ENCODE peak calls at places on chromosome 9, in five cellular contexts. P is GM23248, N is K562, Q is GM12878, U is hepatocyte. Y is an unnamed sample.

GRCh38 chr9:135243201-135244190 is 156.0 kb downstream of the OLFM1 start:
- DNase-seq in P (no peak), N (no peak), Q (no peak), U (no peak), Y (no peak)

GRCh38 chr9:108620767-108621166 is 235.0 kb downstream of the ACTL7B start:
- DNase-seq in P (peak; percentile 43), N (no peak), Q (no peak), U (no peak), Y (no peak)

GRCh38 chr9:34463098-34463900 is 4.7 kb downstream of the DNAI1 start:
- DNase-seq in P (peak; percentile 93), N (peak; percentile 19), Q (no peak), U (no peak), Y (peak; percentile 75)

GRCh38 chr9:138050472-138051330 is 173.1 kb downstream of the CACNA1B start:
- DNase-seq in P (no peak), N (no peak), Q (no peak), U (no peak), Y (no peak)

GRCh38 chr9:126985870-126986498 is 71.4 kb downstream of the RALGPS1 start:
- DNase-seq in P (peak; percentile 74), N (peak; percentile 22), Q (peak; percentile 92), U (peak; percentile 35), Y (peak; percentile 98)

GRCh38 chr9:18233311-18233710 is 240.6 kb upstream of the ADAMTSL1 start:
- DNase-seq in P (no peak), N (no peak), Q (no peak), U (no peak), Y (no peak)

GRCh38 chr9:69180670-69181069 is 6.6 kb downstream of the TJP2 start:
- DNase-seq in P (peak; percentile 96), N (peak; percentile 87), Q (no peak), U (peak; percentile 76), Y (peak; percentile 99)

GRCh38 chr9:129416831-129417604 is 203.9 kb downstream of the C9orf50 start:
- DNase-seq in P (no peak), N (no peak), Q (no peak), U (no peak), Y (no peak)

GRCh38 chr9:135718616-135719015 is 16.6 kb downstream of the KCNT1 start:
- DNase-seq in P (peak; percentile 58), N (no peak), Q (no peak), U (no peak), Y (no peak)

GRCh38 chr9:131762356-131762932 is 22.6 kb upstream of the RAPGEF1 start:
- DNase-seq in P (peak; percentile 86), N (peak; percentile 77), Q (no peak), U (peak; percentile 90), Y (no peak)

GRCh38 chr9:72952914-72953313 is at the start of gene ALDH1A1:
- DNase-seq in P (no peak), N (peak; percentile 36), Q (no peak), U (peak; percentile 50), Y (no peak)

GRCh38 chr9:108468364-108468763 is 387.4 kb downstream of the ACTL7B start:
- DNase-seq in P (peak; percentile 66), N (peak; percentile 67), Q (no peak), U (no peak), Y (peak; percentile 30)

GRCh38 chr9:129331772-129332512 is 153.9 kb upstream of the IER5L start:
- DNase-seq in P (no peak), N (no peak), Q (no peak), U (no peak), Y (no peak)

GRCh38 chr9:86408121-86408520 is 53.9 kb upstream of the TUT7 start:
- DNase-seq in P (peak; percentile 43), N (no peak), Q (no peak), U (no peak), Y (no peak)

GRCh38 chr9:112711050-112711689 is 6.7 kb downstream of the INIP start:
- DNase-seq in P (peak; percentile 80), N (peak; percentile 42), Q (no peak), U (peak; percentile 59), Y (peak; percentile 9)

GRCh38 chr9:78788101-78788500 is 491.2 kb downstream of the PSAT1 start:
- DNase-seq in P (peak; percentile 61), N (no peak), Q (no peak), U (no peak), Y (no peak)

GRCh38 chr9:85667374-85667773 is 74.4 kb downstream of the AGTPBP1 start:
- DNase-seq in P (no peak), N (no peak), Q (no peak), U (no peak), Y (no peak)

DNA sequence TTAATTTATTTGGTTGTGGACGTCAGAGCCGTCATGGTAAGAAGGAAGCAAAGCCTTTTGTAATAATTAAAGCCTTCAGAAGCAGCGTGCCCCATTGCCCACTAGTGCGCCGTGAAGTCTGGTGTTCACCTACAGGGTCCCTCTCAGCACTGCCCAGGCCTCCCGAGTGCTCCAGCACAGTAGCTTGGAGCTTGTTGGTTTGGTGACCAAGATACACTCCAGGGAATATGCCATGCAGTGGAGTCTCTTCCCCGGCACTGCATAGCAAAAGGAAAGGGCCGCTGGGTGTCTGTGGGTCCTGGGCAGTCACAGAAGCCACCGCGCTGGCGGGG is 478 bp upstream of the SYK start:
- DNase-seq in P (no peak), N (peak; percentile 15), Q (no peak), U (no peak), Y (no peak)
- H3K4me3 ChIP-seq in P (no peak overlapping the region), N (peak overlapping the region; percentile 51), Q (peak overlapping the region; percentile 81), U (peak overlapping the region; percentile 48), Y (peak overlapping the region; percentile 91)

DNA sequence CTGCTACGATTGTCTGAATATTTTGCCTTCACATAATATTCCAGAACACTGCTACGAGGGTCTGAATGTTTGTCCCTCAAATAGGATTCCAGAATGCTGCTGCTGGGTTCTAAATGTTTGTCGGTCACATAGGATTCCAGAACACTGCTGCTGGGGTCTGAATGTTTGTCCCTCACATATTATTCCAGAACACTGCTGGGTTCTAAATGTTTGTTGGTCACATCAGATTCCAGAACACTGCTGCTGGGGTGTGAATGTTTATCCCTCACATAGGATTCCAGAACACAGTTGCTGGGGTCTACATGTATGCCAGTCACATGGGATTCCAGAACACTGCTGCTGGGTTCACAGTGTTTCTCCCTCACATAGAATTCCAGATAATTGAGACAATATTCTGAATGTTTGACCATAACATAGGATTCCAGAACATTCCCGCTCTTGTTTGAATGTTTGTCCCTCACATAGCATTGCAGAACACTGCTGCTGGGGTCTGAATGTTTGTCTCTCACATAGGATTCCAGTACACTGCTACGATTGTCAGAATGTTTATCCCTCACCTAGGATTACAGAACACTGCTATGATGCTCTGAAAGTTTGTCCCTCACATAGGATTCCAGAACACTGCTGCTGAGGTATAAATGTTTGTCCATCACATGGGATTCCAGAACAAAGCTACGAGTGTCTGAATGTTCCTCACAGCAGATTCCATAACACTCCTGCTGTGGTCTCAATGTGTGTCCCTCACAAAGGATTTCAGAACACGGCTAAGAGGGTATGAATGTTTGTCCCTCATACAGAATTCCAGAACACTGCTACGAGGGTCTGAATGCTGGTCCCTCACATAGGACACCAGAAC is 201.8 kb downstream of the FOXD4L6 start:
- DNase-seq in P (no peak), N (no peak), Q (no peak), U (no peak), Y (no peak)
- H3K9me3 ChIP-seq in P (no peaks in the 10 kb centered on the region), N (peaks cover 12% of the 10 kb centered on the region), Q (peaks cover 9% of the 10 kb centered on the region), U (peaks cover 51% of the 10 kb centered on the region), Y (no peaks in the 10 kb centered on the region)

GRCh38 chr9:36985061-36985768 is 48.9 kb downstream of the PAX5 start:
- DNase-seq in P (no peak), N (no peak), Q (no peak), U (no peak), Y (no peak)
- TF ChIP-seq EZH2 in P (no peak), N (no peak), Q (no peak), U (peak; percentile 34), Y (no peak)

GRCh38 chr9:88992556-88992955 is 1.3 kb downstream of the S1PR3 start:
- DNase-seq in P (peak; percentile 49), N (no peak), Q (no peak), U (no peak), Y (no peak)

GRCh38 chr9:88995205-88995604 is 3.9 kb downstream of the S1PR3 start:
- DNase-seq in P (no peak), N (no peak), Q (no peak), U (no peak), Y (no peak)

GRCh38 chr9:88993871-88994819 is 2.9 kb downstream of the S1PR3 start:
- DNase-seq in P (peak; percentile 6), N (no peak), Q (no peak), U (no peak), Y (no peak)

GRCh38 chr9:88994820-88995180 is 3.5 kb downstream of the S1PR3 start:
- DNase-seq in P (peak; percentile 85), N (no peak), Q (no peak), U (no peak), Y (no peak)

DNA sequence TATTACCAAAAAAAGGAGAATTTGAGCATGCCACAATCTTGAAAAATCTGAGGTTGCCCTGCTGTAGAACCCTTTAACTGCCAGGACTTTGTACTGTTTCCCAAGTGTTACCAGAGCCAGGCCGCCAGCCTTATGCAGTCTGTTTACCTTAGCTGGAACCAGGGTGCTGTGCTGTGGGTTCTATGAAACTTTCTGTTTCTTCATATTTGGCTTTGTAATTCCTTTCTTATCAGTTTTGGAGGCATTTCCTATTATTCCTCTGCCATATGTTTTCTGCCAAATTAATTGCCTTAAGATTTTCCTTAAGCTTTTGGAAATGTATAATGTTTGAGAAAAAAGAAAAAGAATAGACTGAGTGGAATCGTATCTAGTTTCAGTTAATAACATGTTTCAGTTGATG is 2.1 kb downstream of the S1PR3 start:
- DNase-seq in P (no peak), N (no peak), Q (no peak), U (peak; percentile 53), Y (no peak)
- H3K4me3 ChIP-seq in P (peak overlapping the region; percentile 84), N (no peak overlapping the region), Q (no peak overlapping the region), U (peak overlapping the region; percentile 77), Y (no peak overlapping the region)

DNA sequence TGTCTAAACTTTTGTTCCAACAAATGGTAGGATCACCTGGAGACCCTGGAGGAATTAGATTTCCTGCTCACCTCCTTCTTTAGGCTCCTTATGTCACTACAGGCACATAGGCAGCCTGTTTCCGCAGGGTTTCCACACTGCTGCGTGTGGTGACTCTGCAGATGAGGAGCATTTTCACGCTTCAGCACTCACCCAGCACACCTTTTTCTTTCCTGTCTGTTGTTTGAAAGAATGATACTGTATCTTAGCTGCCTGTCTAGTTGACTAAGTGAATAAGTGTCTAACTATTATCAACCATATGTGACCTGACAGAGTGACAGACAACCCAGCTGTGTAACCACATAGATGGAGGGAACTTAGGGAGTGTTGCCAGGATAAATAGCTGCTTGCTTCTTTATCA is 36.1 kb downstream of the ZNF510 start:
- DNase-seq in P (no peak), N (no peak), Q (no peak), U (no peak), Y (no peak)
- H3K9me3 ChIP-seq in P (peaks cover 16% of the 10 kb centered on the region), N (no peaks in the 10 kb centered on the region), Q (peaks cover 2% of the 10 kb centered on the region), U (peaks cover 22% of the 10 kb centered on the region), Y (peaks cover 25% of the 10 kb centered on the region)

GRCh38 chr9:93954436-93955355 is at the start of gene BARX1:
- DNase-seq in P (no peak), N (no peak), Q (no peak), U (no peak), Y (no peak)
- TF ChIP-seq EZH2 in P (peak; percentile 45), N (no peak), Q (no peak), U (peak; percentile 74), Y (no peak)

GRCh38 chr9:8365029-8365428 is 565.5 kb upstream of the DMAC1 start:
- DNase-seq in P (no peak), N (no peak), Q (no peak), U (peak; percentile 47), Y (no peak)
- H3K4me3 ChIP-seq in P (no peak overlapping the region), N (no peak overlapping the region), Q (no peak overlapping the region), U (no peak overlapping the region), Y (no peak overlapping the region)

GRCh38 chr9:40913096-40913719 is 215.3 kb downstream of the FOXD4L6 start:
- DNase-seq in P (no peak), N (no peak), Q (no peak), U (no peak), Y (no peak)
- H3K9me3 ChIP-seq in P (peaks cover 4% of the 10 kb centered on the region), N (no peaks in the 10 kb centered on the region), Q (peaks cover 5% of the 10 kb centered on the region), U (peaks cover 61% of the 10 kb centered on the region), Y (no peaks in the 10 kb centered on the region)

Y was measured in PC-9.